ENCODE peak calls at places on chromosomes 5 and 9, in seven cellular contexts. P, K, A, I, Z, S and O are unnamed samples.
A peak's percentile ranks its signal among the peaks of the same experiment; 100 is the strongest.

GRCh38 chr5:72433520-72433919 is 73.7 kb downstream of the ZNF366 start:
- DNase-seq in P (no peak), K (no peak), A (no peak), I (no peak), Z (no peak), S (no peak), O (no peak)

GRCh38 chr9:83637389-83637788 is 14.4 kb downstream of the IDNK start:
- DNase-seq in P (no peak), K (no peak), A (no peak), I (no peak), Z (no peak), S (no peak), O (no peak)

GRCh38 chr9:133869674-133870419 is 122.3 kb downstream of the VAV2 start:
- DNase-seq in P (no peak), K (no peak), A (no peak), I (no peak), Z (no peak), S (no peak), O (no peak)

GRCh38 chr9:124502711-124503702 is 4.2 kb downstream of the NR5A1 start:
- DNase-seq in P (no peak), K (no peak), A (no peak), I (no peak), Z (no peak), S (no peak), O (no peak)

GRCh38 chr9:75664597-75664996 is 225.9 kb upstream of the PCSK5 start:
- DNase-seq in P (no peak), K (no peak), A (no peak), I (no peak), Z (no peak), S (no peak), O (no peak)

GRCh38 chr5:103801681-103802080 is 239.1 kb upstream of the NUDT12 start:
- DNase-seq in P (no peak), K (no peak), A (no peak), I (no peak), Z (no peak), S (no peak), O (no peak)

GRCh38 chr9:121360975-121361374 is 9.1 kb downstream of the STOM start:
- DNase-seq in P (no peak), K (no peak), A (no peak), I (no peak), Z (no peak), S (no peak), O (peak; percentile 66)

GRCh38 chr9:93645149-93645889 is 68.9 kb downstream of the PHF2 start:
- DNase-seq in P (no peak), K (no peak), A (no peak), I (no peak), Z (peak; percentile 4), S (no peak), O (no peak)

GRCh38 chr5:151471276-151471675 is 23.9 kb downstream of the SLC36A1 start:
- DNase-seq in P (no peak), K (no peak), A (no peak), I (no peak), Z (no peak), S (no peak), O (no peak)

GRCh38 chr5:172868924-172869565 is 35.0 kb downstream of the ERGIC1 start:
- DNase-seq in P (peak; percentile 92), K (no peak), A (no peak), I (peak; percentile 21), Z (no peak), S (peak; percentile 82), O (peak; percentile 73)

GRCh38 chr5:151151263-151151660 is 6.3 kb downstream of the ANXA6 start:
- DNase-seq in P (no peak), K (no peak), A (no peak), I (no peak), Z (no peak), S (no peak), O (no peak)

GRCh38 chr9:137705443-137705863 is 86.6 kb downstream of the EHMT1 start:
- DNase-seq in P (no peak), K (no peak), A (peak; percentile 72), I (no peak), Z (no peak), S (no peak), O (no peak)

GRCh38 chr9:114155263-114155966 is at the start of gene COL27A1:
- DNase-seq in P (peak; percentile 81), K (no peak), A (no peak), I (peak; percentile 19), Z (peak; percentile 93), S (peak; percentile 83), O (no peak)

GRCh38 chr5:122169350-122170103 is 40.2 kb downstream of the ZNF474 start:
- DNase-seq in P (no peak), K (no peak), A (no peak), I (no peak), Z (no peak), S (no peak), O (no peak)

GRCh38 chr5:179217956-179218355 is 127.3 kb downstream of the ADAMTS2 start:
- DNase-seq in P (no peak), K (no peak), A (no peak), I (no peak), Z (no peak), S (no peak), O (no peak)

GRCh38 chr9:137680445-137681358 is 61.9 kb downstream of the EHMT1 start:
- DNase-seq in P (no peak), K (no peak), A (no peak), I (no peak), Z (no peak), S (no peak), O (no peak)

GRCh38 chr5:34998058-34998789 is 49.5 kb downstream of the AGXT2 start:
- DNase-seq in P (no peak), K (no peak), A (no peak), I (no peak), Z (no peak), S (no peak), O (no peak)

GRCh38 chr5:75584641-75585040 is 26.6 kb upstream of the ANKDD1B start:
- DNase-seq in P (no peak), K (no peak), A (no peak), I (no peak), Z (no peak), S (no peak), O (no peak)

GRCh38 chr9:89941875-89942274 is 337.1 kb downstream of the GADD45G start:
- DNase-seq in P (no peak), K (peak; percentile 84), A (no peak), I (no peak), Z (peak; percentile 32), S (no peak), O (peak; percentile 54)

GRCh38 chr9:109297899-109298298 is 23.0 kb downstream of the EPB41L4B start:
- DNase-seq in P (no peak), K (no peak), A (no peak), I (no peak), Z (no peak), S (no peak), O (peak; percentile 65)

GRCh38 chr5:176365663-176366574 is 632 bp downstream of the ARL10 start:
- DNase-seq in P (peak; percentile 35), K (no peak), A (no peak), I (no peak), Z (no peak), S (no peak), O (no peak)

GRCh38 chr5:153476767-153477166 is 13.7 kb upstream of the GRIA1 start:
- DNase-seq in P (no peak), K (peak; percentile 49), A (no peak), I (peak; percentile 40), Z (no peak), S (no peak), O (peak; percentile 62)

GRCh38 chr5:10913846-10914245 is 152.8 kb upstream of the DAP start:
- DNase-seq in P (no peak), K (peak; percentile 87), A (no peak), I (no peak), Z (no peak), S (no peak), O (peak; percentile 76)

GRCh38 chr5:154459015-154459414 is 13.2 kb downstream of the SAP30L start:
- DNase-seq in P (no peak), K (no peak), A (no peak), I (no peak), Z (no peak), S (no peak), O (no peak)

GRCh38 chr9:18361621-18362020 is 112.3 kb upstream of the ADAMTSL1 start:
- DNase-seq in P (no peak), K (no peak), A (no peak), I (no peak), Z (no peak), S (no peak), O (no peak)

GRCh38 chr9:136252281-136252680 is 6.7 kb upstream of the QSOX2 start:
- DNase-seq in P (no peak), K (no peak), A (no peak), I (no peak), Z (no peak), S (no peak), O (no peak)

GRCh38 chr9:93258818-93259489 is 75.0 kb downstream of the WNK2 start:
- DNase-seq in P (peak; percentile 7), K (no peak), A (no peak), I (no peak), Z (no peak), S (no peak), O (no peak)

GRCh38 chr5:72107874-72108199 is 562 bp downstream of the MAP1B start:
- DNase-seq in P (no peak), K (no peak), A (no peak), I (no peak), Z (peak; percentile 42), S (no peak), O (no peak)

GRCh38 chr9:84667571-84668203 is 1.8 kb upstream of the NTRK2 start:
- DNase-seq in P (no peak), K (no peak), A (no peak), I (no peak), Z (no peak), S (no peak), O (no peak)
- H3K27me3 ChIP-seq in P (no peaks in the 10 kb centered on the region), K (peaks cover 23% of the 10 kb centered on the region), A (peaks cover 11% of the 10 kb centered on the region), I (peaks cover 4% of the 10 kb centered on the region), Z (peaks cover 79% of the 10 kb centered on the region), S (peaks cover 4% of the 10 kb centered on the region), O (peaks cover 23% of the 10 kb centered on the region)

GRCh38 chr5:86964889-86965288 is 302.8 kb upstream of the RASA1 start:
- DNase-seq in P (no peak), K (no peak), A (no peak), I (no peak), Z (no peak), S (no peak), O (no peak)

GRCh38 chr5:86971034-86971511 is 296.6 kb upstream of the RASA1 start:
- DNase-seq in P (no peak), K (no peak), A (no peak), I (peak; percentile 18), Z (peak; percentile 13), S (no peak), O (no peak)

GRCh38 chr5:86968311-86968753 is 299.4 kb upstream of the RASA1 start:
- DNase-seq in P (no peak), K (peak; percentile 7), A (no peak), I (peak; percentile 54), Z (peak; percentile 10), S (no peak), O (no peak)
- H3K4me3 ChIP-seq in P (no peak overlapping the region), K (no peak overlapping the region), A (no peak overlapping the region), I (no peak overlapping the region), Z (no peak overlapping the region), S (no peak overlapping the region), O (no peak overlapping the region)

GRCh38 chr5:2755371-2755715 is 3.9 kb upstream of the IRX2 start:
- DNase-seq in P (no peak), K (no peak), A (no peak), I (no peak), Z (no peak), S (no peak), O (no peak)
- H3K27me3 ChIP-seq in P (peaks cover 96% of the 10 kb centered on the region), K (peaks cover 45% of the 10 kb centered on the region), A (no peaks in the 10 kb centered on the region), I (no peaks in the 10 kb centered on the region), Z (peaks cover 67% of the 10 kb centered on the region), S (peaks cover 16% of the 10 kb centered on the region), O (peaks cover 65% of the 10 kb centered on the region)

GRCh38 chr5:178207917-178208280 is 3.6 kb downstream of the HNRNPAB start:
- DNase-seq in P (peak; percentile 2), K (no peak), A (no peak), I (no peak), Z (no peak), S (no peak), O (no peak)
- H3K4me3 ChIP-seq in P (no peak overlapping the region), K (no peak overlapping the region), A (peak overlapping the region; percentile 37), I (no peak overlapping the region), Z (no peak overlapping the region), S (no peak overlapping the region), O (no peak overlapping the region)